ENCODE peak calls at places on chromosomes 7 and 10, in seven cellular contexts. V is tibial nerve, Y is Peyer's patch, K is breast epithelium, Z is lower leg skin, F is GM12878, L is IMR-90. B is an unnamed sample.

GRCh38 chr10:11881477-11882417 is 58.6 kb downstream of the PROSER2 start:
- DNase-seq in F (no peak), Y (peak; percentile 68), K (no peak), Z (no peak), L (peak; percentile 23), V (no peak), B (peak; percentile 37)

GRCh38 chr7:1232623-1233327 is at the start of gene UNCX:
- DNase-seq in Z (no peak), L (no peak), F (no peak), V (no peak), K (no peak), Y (no peak), B (no peak)

GRCh38 chr7:99331002-99331401 is 5.3 kb downstream of the ARPC1A start:
- DNase-seq in Y (no peak), F (no peak), L (no peak), Z (no peak), V (no peak), K (no peak), B (no peak)

GRCh38 chr7:36686499-36686898 is 37.8 kb downstream of the AOAH start:
- DNase-seq in Y (peak; percentile 66), K (no peak), V (no peak), L (peak; percentile 41), Z (no peak), F (no peak), B (peak; percentile 2)

GRCh38 chr10:34232481-34232880 is 582.6 kb downstream of the PARD3 start:
- DNase-seq in Z (no peak), V (no peak), F (no peak), Y (no peak), K (no peak), L (no peak), B (no peak)

GRCh38 chr7:33885290-33886005 is 19.9 kb upstream of the BMPER start:
- DNase-seq in Z (no peak), Y (no peak), L (peak; percentile 52), V (no peak), F (no peak), K (no peak), B (no peak)

GRCh38 chr10:97037365-97038361 is 148.1 kb downstream of the SLIT1 start:
- DNase-seq in V (peak; percentile 65), L (peak; percentile 71), Z (peak; percentile 71), F (peak; percentile 34), Y (peak; percentile 91), K (peak; percentile 66), B (peak; percentile 76)

GRCh38 chr7:23343806-23344500 is 44.8 kb downstream of the MALSU1 start:
- DNase-seq in Z (no peak), L (peak; percentile 67), K (no peak), V (no peak), Y (no peak), F (no peak), B (no peak)

GRCh38 chr10:58518775-58519174 is 6.1 kb downstream of the BICC1 start:
- DNase-seq in V (no peak), Z (no peak), K (no peak), Y (no peak), L (peak; percentile 31), F (no peak), B (no peak)

GRCh38 chr10:84537447-84537931 is 209.1 kb downstream of the CCSER2 start:
- DNase-seq in F (no peak), L (peak; percentile 59), Z (no peak), V (no peak), K (no peak), Y (peak; percentile 66), B (peak; percentile 73)

GRCh38 chr10:34124522-34125035 is 690.5 kb downstream of the PARD3 start:
- DNase-seq in L (peak; percentile 48), V (no peak), Z (no peak), F (no peak), K (no peak), Y (peak; percentile 58), B (peak; percentile 56)

GRCh38 chr7:18144171-18144570 is 116.5 kb upstream of the PRPS1L1 start:
- DNase-seq in Z (no peak), L (no peak), F (peak; percentile 4), V (no peak), K (no peak), Y (no peak), B (no peak)

GRCh38 chr7:81449105-81449504 is 320.7 kb downstream of the HGF start:
- DNase-seq in K (no peak), V (no peak), L (no peak), Y (no peak), F (no peak), Z (no peak), B (no peak)

GRCh38 chr7:17497136-17497535 is 198.7 kb downstream of the AHR start:
- DNase-seq in Y (no peak), K (no peak), Z (no peak), L (no peak), F (no peak), V (no peak), B (no peak)

GRCh38 chr7:82362129-82362528 is 81.4 kb downstream of the CACNA2D1 start:
- DNase-seq in V (no peak), Y (no peak), K (no peak), L (peak; percentile 86), F (no peak), Z (no peak), B (no peak)

GRCh38 chr10:27285093-27285492 is 44.5 kb upstream of the ACBD5 start:
- DNase-seq in Z (no peak), V (no peak), F (no peak), Y (peak; percentile 51), K (no peak), L (peak; percentile 2), B (peak; percentile 53)

GRCh38 chr10:131144711-131145375 is 166.7 kb downstream of the TCERG1L start:
- DNase-seq in V (no peak), Z (no peak), F (no peak), L (no peak), K (no peak), Y (no peak), B (no peak)

GRCh38 chr10:123517901-123518300 is 148.3 kb upstream of the GPR26 start:
- DNase-seq in Z (no peak), V (no peak), K (no peak), F (no peak), L (no peak), Y (no peak), B (no peak)

GRCh38 chr7:130897515-130898419 is 163.8 kb upstream of the KLF14 start:
- DNase-seq in F (peak; percentile 62), V (no peak), Y (no peak), Z (no peak), K (no peak), L (no peak), B (peak; percentile 95)

GRCh38 chr10:113036636-113037035 is 86.6 kb downstream of the TCF7L2 start:
- DNase-seq in V (no peak), Z (no peak), Y (no peak), L (no peak), F (no peak), K (no peak), B (no peak)

GRCh38 chr10:13016413-13016812 is 14.9 kb upstream of the CCDC3 start:
- DNase-seq in L (peak; percentile 31), Y (no peak), Z (no peak), V (no peak), K (no peak), F (no peak), B (no peak)

GRCh38 chr10:490256-490655 is 199.2 kb downstream of the DIP2C start:
- DNase-seq in K (no peak), Y (peak; percentile 47), F (no peak), L (peak; percentile 27), Z (peak; percentile 63), V (peak; percentile 60), B (no peak)

GRCh38 chr7:31690892-31691291 is 3.9 kb downstream of the PPP1R17 start:
- DNase-seq in V (no peak), K (no peak), Y (no peak), Z (no peak), F (no peak), L (no peak), B (no peak)

GRCh38 chr10:97534746-97535367 is 36.1 kb downstream of the UBTD1 start:
- DNase-seq in F (no peak), L (no peak), K (no peak), Z (no peak), V (no peak), Y (no peak), B (no peak)

GRCh38 chr10:117544729-117545140 is 2.2 kb downstream of the EMX2 start:
- DNase-seq in V (no peak), F (no peak), Z (peak; percentile 20), Y (no peak), K (no peak), L (no peak), B (no peak)
- H3K4me3 ChIP-seq in V (peak overlapping the region; percentile 44), F (no peak overlapping the region), Z (peak overlapping the region; percentile 64), Y (peak overlapping the region; percentile 26), K (peak overlapping the region; percentile 69), L (no peak overlapping the region), B (no peak overlapping the region)

GRCh38 chr10:43162604-43163003 is 24.4 kb downstream of the CSGALNACT2 start:
- DNase-seq in Y (no peak), Z (no peak), F (no peak), L (no peak), K (no peak), V (no peak), B (no peak)
- TF ChIP-seq CTCF in Y (no peak), Z (no peak), F (no peak), L (no peak), K (no peak), V (no peak), B (no peak)

GRCh38 chr7:123598657-123599056 is 3.0 kb upstream of the ASB15 start:
- DNase-seq in F (no peak), L (no peak), Z (no peak), K (no peak), Y (no peak), V (no peak), B (no peak)

GRCh38 chr7:123599766-123600165 is 1.9 kb upstream of the ASB15 start:
- DNase-seq in F (no peak), V (no peak), L (no peak), Y (no peak), K (no peak), Z (no peak), B (no peak)

DNA sequence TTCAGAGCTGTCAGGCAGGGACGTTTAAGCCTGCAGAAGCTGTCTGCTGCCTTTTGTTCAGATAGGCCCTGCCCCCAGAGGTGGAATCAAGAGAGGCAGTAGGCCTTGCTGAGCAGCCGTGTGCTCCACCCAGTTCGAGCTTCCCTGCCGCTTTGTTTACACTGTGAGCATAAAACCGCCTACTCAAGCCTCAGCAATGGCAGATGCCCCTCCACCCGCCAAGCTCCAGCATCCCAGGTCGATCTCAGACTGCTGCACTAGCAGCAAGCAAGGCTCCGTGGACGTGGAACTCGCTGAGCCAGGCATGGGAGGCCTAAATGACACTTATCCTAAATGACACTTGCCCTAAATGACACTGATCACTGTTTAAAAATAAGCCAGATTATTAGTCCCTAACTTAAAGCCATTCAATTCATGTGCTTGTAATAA is 6.8 kb upstream of the ASB15 start:
- DNase-seq in V (no peak), F (no peak), K (no peak), L (no peak), Z (no peak), Y (no peak), B (peak; percentile 3)
- TF ChIP-seq POLR2A in V (no peak), F (no peak), K (no peak), L (no peak), Z (no peak), Y (no peak), B (no peak)

DNA sequence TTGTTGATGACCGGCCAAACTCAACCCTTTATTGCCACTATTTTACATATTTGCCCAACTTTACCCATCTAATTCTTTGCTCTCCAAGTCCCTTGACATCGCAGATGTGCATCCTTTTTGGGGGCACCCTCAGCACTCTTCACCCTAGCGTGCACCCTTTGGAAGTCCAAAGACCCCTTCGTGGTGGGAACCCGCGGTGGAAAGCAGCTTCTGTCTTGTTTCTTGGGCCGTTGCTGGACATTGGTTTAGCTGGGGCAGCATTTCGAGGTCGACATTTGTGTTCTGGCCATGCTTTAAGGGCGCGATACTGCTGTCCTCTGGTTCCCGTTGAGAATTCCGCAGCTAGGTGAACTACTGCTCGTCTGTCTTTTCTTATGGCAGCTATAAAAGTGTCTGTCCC is 326 bp upstream of the PAPOLB start:
- DNase-seq in F (no peak), Y (no peak), Z (no peak), K (no peak), V (no peak), L (no peak), B (no peak)
- H3K4me3 ChIP-seq in F (no peak overlapping the region), Y (peak overlapping the region; percentile 41), Z (no peak overlapping the region), K (peak overlapping the region; percentile 61), V (peak overlapping the region; percentile 50), L (no peak overlapping the region), B (no peak overlapping the region)

B was measured in thyroid gland.